ENCODE peak calls at places on chromosome 3, in five cellular contexts. One of them, this sample, is unnamed.

GRCh38 chr3:170740726-170741591 is 129.0 kb downstream of the RPL22L1 start:
- DNase-seq in CD8-positive, alpha-beta memory T cell: no peak
- DNase-seq in tibial artery: peak
- DNase-seq in left ventricle myocardium inferior: peak
- DNase-seq in Peyer's patch: peak
- DNase-seq in this sample: no peak

GRCh38 chr3:76405196-76405595 is 619.8 kb upstream of the ZNF717 start:
- DNase-seq in Peyer's patch: no peak
- DNase-seq in tibial artery: no peak
- DNase-seq in left ventricle myocardium inferior: no peak
- DNase-seq in CD8-positive, alpha-beta memory T cell: no peak
- DNase-seq in this sample: no peak

GRCh38 chr3:186427627-186428026 is 65.6 kb upstream of the DGKG start:
- DNase-seq in left ventricle myocardium inferior: peak
- DNase-seq in Peyer's patch: no peak
- DNase-seq in CD8-positive, alpha-beta memory T cell: no peak
- DNase-seq in tibial artery: no peak
- DNase-seq in this sample: no peak

GRCh38 chr3:27319847-27320526 is 49.2 kb downstream of the NEK10 start:
- DNase-seq in Peyer's patch: no peak
- DNase-seq in left ventricle myocardium inferior: no peak
- DNase-seq in CD8-positive, alpha-beta memory T cell: no peak
- DNase-seq in tibial artery: peak
- DNase-seq in this sample: no peak

GRCh38 chr3:50169232-50169631 is 14.1 kb downstream of the SEMA3F start:
- DNase-seq in Peyer's patch: no peak
- DNase-seq in CD8-positive, alpha-beta memory T cell: no peak
- DNase-seq in left ventricle myocardium inferior: no peak
- DNase-seq in tibial artery: no peak
- DNase-seq in this sample: no peak

GRCh38 chr3:147034359-147034758 is 372.0 kb downstream of the ZIC4 start:
- DNase-seq in left ventricle myocardium inferior: no peak
- DNase-seq in Peyer's patch: no peak
- DNase-seq in CD8-positive, alpha-beta memory T cell: no peak
- DNase-seq in tibial artery: no peak
- DNase-seq in this sample: no peak

GRCh38 chr3:126436826-126437717 is 38.6 kb downstream of the ZXDC start:
- DNase-seq in left ventricle myocardium inferior: no peak
- DNase-seq in Peyer's patch: no peak
- DNase-seq in CD8-positive, alpha-beta memory T cell: no peak
- DNase-seq in tibial artery: no peak
- DNase-seq in this sample: peak

GRCh38 chr3:58531956-58532355 is 5.0 kb downstream of the ACOX2 start:
- DNase-seq in Peyer's patch: no peak
- DNase-seq in tibial artery: no peak
- DNase-seq in CD8-positive, alpha-beta memory T cell: no peak
- DNase-seq in left ventricle myocardium inferior: no peak
- DNase-seq in this sample: no peak

GRCh38 chr3:19148768-19149091 is 420 bp downstream of the KCNH8 start:
- DNase-seq in left ventricle myocardium inferior: no peak
- DNase-seq in tibial artery: no peak
- DNase-seq in CD8-positive, alpha-beta memory T cell: no peak
- DNase-seq in Peyer's patch: no peak
- DNase-seq in this sample: no peak

GRCh38 chr3:13022348-13023250 is 50.6 kb downstream of the IQSEC1 start:
- DNase-seq in CD8-positive, alpha-beta memory T cell: no peak
- DNase-seq in left ventricle myocardium inferior: peak
- DNase-seq in tibial artery: peak
- DNase-seq in Peyer's patch: peak
- DNase-seq in this sample: no peak

GRCh38 chr3:178341636-178342035 is 194.6 kb upstream of the KCNMB2 start:
- DNase-seq in left ventricle myocardium inferior: no peak
- DNase-seq in CD8-positive, alpha-beta memory T cell: no peak
- DNase-seq in Peyer's patch: no peak
- DNase-seq in tibial artery: no peak
- DNase-seq in this sample: no peak

GRCh38 chr3:150237490-150237889 is 170.6 kb upstream of the TSC22D2 start:
- DNase-seq in Peyer's patch: no peak
- DNase-seq in left ventricle myocardium inferior: no peak
- DNase-seq in tibial artery: no peak
- DNase-seq in CD8-positive, alpha-beta memory T cell: no peak
- DNase-seq in this sample: no peak

GRCh38 chr3:175336406-175337133 is 477.4 kb downstream of the NAALADL2 start:
- DNase-seq in tibial artery: no peak
- DNase-seq in CD8-positive, alpha-beta memory T cell: no peak
- DNase-seq in left ventricle myocardium inferior: no peak
- DNase-seq in Peyer's patch: peak
- DNase-seq in this sample: no peak

GRCh38 chr3:156553705-156554356 is 1.1 kb downstream of the SSR3 start:
- DNase-seq in tibial artery: no peak
- DNase-seq in Peyer's patch: no peak
- DNase-seq in CD8-positive, alpha-beta memory T cell: no peak
- DNase-seq in left ventricle myocardium inferior: no peak
- DNase-seq in this sample: no peak

GRCh38 chr3:156554515-156554841 is 439 bp downstream of the SSR3 start:
- DNase-seq in Peyer's patch: no peak
- DNase-seq in tibial artery: no peak
- DNase-seq in left ventricle myocardium inferior: no peak
- DNase-seq in CD8-positive, alpha-beta memory T cell: no peak
- DNase-seq in this sample: no peak

GRCh38 chr3:156551261-156551660 is 3.7 kb downstream of the SSR3 start:
- DNase-seq in CD8-positive, alpha-beta memory T cell: no peak
- DNase-seq in tibial artery: no peak
- DNase-seq in left ventricle myocardium inferior: no peak
- DNase-seq in Peyer's patch: no peak
- DNase-seq in this sample: no peak

GRCh38 chr3:156551746-156552145 is 3.2 kb downstream of the SSR3 start:
- DNase-seq in tibial artery: no peak
- DNase-seq in CD8-positive, alpha-beta memory T cell: no peak
- DNase-seq in Peyer's patch: no peak
- DNase-seq in left ventricle myocardium inferior: no peak
- DNase-seq in this sample: no peak

DNA sequence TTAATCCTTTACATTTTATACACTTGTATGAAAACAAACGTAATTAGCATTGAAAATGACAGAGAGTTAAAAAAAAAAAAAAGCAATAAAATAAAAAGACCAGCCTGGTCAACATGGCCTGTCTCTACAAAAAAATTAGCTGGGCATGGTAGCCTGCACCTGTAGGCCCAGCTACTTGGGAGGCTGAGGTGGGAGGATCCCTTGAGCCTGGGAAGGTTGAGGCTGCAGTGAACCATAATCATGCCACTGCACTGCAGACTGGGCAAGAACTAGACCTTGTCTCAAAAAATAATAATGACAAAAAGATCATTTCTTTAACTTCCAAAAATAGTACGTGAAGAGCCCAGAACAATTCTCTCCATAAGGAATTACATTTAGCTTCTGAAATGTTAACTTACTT is 1.9 kb downstream of the SSR3 start:
- DNase-seq in CD8-positive, alpha-beta memory T cell: no peak
- DNase-seq in tibial artery: no peak
- DNase-seq in Peyer's patch: no peak
- DNase-seq in left ventricle myocardium inferior: no peak
- DNase-seq in this sample: no peak
- H3K4me3 ChIP-seq in CD8-positive, alpha-beta memory T cell: no peak
- H3K4me3 ChIP-seq in tibial artery: peak
- H3K4me3 ChIP-seq in Peyer's patch: no peak
- H3K4me3 ChIP-seq in left ventricle myocardium inferior: peak
- H3K4me3 ChIP-seq in this sample: peak

DNA sequence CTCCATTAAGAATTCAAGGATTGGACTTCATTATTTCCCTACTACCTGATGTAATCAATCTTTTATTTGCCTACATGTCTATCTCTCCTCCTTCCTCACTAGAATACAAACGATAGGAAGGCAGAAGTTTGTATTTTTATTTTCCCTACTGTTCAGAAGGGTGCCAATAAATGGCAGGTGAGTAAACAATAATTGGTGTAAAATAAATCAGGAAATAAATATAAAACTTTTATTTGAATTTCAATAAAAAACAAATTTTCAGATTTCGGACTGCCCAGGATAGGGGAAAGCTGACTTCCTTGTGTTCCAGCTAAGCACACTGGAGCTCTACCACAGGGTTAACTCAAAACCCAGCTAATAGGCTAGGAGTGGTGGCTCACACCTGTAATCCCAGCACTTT is 636.3 kb upstream of the BCHE start:
- DNase-seq in left ventricle myocardium inferior: no peak
- DNase-seq in tibial artery: no peak
- DNase-seq in Peyer's patch: no peak
- DNase-seq in CD8-positive, alpha-beta memory T cell: no peak
- DNase-seq in this sample: no peak
- H3K4me3 ChIP-seq in left ventricle myocardium inferior: no peak
- H3K4me3 ChIP-seq in tibial artery: no peak
- H3K4me3 ChIP-seq in Peyer's patch: no peak
- H3K4me3 ChIP-seq in CD8-positive, alpha-beta memory T cell: no peak
- H3K4me3 ChIP-seq in this sample: no peak

DNA sequence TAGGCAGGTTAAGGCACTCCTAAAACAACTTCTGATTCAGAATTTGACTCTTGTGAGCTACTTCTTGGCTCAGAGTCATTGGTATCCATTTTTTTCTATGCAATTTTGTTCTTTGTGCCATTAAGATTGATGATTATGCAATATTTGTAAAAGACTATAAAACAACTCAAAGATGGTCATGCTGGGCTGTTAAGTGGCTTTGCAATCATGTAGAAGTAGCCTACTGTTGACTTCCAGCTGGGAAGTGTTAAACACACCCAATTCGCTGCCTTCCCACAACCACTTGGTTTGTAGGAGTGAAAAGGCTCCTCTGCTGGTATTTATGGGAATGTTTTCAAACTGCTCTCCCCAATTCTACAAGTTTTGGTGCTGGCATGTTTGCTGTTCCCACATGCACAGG is 74.7 kb upstream of the COL6A6 start:
- DNase-seq in CD8-positive, alpha-beta memory T cell: no peak
- DNase-seq in Peyer's patch: no peak
- DNase-seq in tibial artery: no peak
- DNase-seq in left ventricle myocardium inferior: no peak
- DNase-seq in this sample: no peak
- H3K4me3 ChIP-seq in CD8-positive, alpha-beta memory T cell: no peak
- H3K4me3 ChIP-seq in Peyer's patch: no peak
- H3K4me3 ChIP-seq in tibial artery: no peak
- H3K4me3 ChIP-seq in left ventricle myocardium inferior: no peak
- H3K4me3 ChIP-seq in this sample: no peak

GRCh38 chr3:190319660-190320059 is 2.6 kb downstream of the CLDN1 start:
- DNase-seq in CD8-positive, alpha-beta memory T cell: no peak
- DNase-seq in left ventricle myocardium inferior: no peak
- DNase-seq in Peyer's patch: no peak
- DNase-seq in tibial artery: no peak
- DNase-seq in this sample: no peak
- H3K4me3 ChIP-seq in CD8-positive, alpha-beta memory T cell: no peak
- H3K4me3 ChIP-seq in left ventricle myocardium inferior: no peak
- H3K4me3 ChIP-seq in Peyer's patch: no peak
- H3K4me3 ChIP-seq in tibial artery: no peak
- H3K4me3 ChIP-seq in this sample: peak